ENCODE peak calls at places on chromosomes 5 and 9, in four cellular contexts. M, C, G and K are unnamed samples.

GRCh38 chr9:72557549-72557948 is 36.1 kb downstream of the TMC1 start:
- DNase-seq in M (peak), C (no peak), G (no peak), K (no peak)

GRCh38 chr9:128785427-128785826 is 1.6 kb upstream of the TBC1D13 start:
- DNase-seq in M (no peak), C (no peak), G (no peak), K (no peak)

GRCh38 chr5:180785151-180785781 is 17.3 kb downstream of the MGAT1 start:
- DNase-seq in M (no peak), C (peak), G (no peak), K (no peak)

GRCh38 chr5:93273176-93273575 is 307.8 kb downstream of the NR2F1-AS1 start:
- DNase-seq in M (no peak), C (no peak), G (no peak), K (no peak)

GRCh38 chr9:127067603-127068220 is 54.7 kb downstream of the ANGPTL2 start:
- DNase-seq in M (no peak), C (no peak), G (no peak), K (no peak)

GRCh38 chr5:35089688-35090314 is 42.1 kb upstream of the AGXT2 start:
- DNase-seq in M (peak), C (no peak), G (peak), K (no peak)

GRCh38 chr9:134231330-134231745 is 67.0 kb upstream of the RNU6ATAC start:
- DNase-seq in M (no peak), C (no peak), G (no peak), K (no peak)

GRCh38 chr5:56585973-56586740 is 229.2 kb upstream of the MAP3K1 start:
- DNase-seq in M (no peak), C (no peak), G (no peak), K (no peak)

GRCh38 chr5:91296691-91297143 is 86.4 kb downstream of the ARRDC3 start:
- DNase-seq in M (no peak), C (peak), G (peak), K (no peak)

GRCh38 chr9:127224178-127224882 is 40.2 kb upstream of the GARNL3 start:
- DNase-seq in M (peak), C (peak), G (peak), K (peak)

GRCh38 chr9:114923918-114924317 is 6.5 kb downstream of the TNFSF8 start:
- DNase-seq in M (no peak), C (no peak), G (no peak), K (no peak)

GRCh38 chr5:55205001-55205400 is 22.1 kb downstream of the MCIDAS start:
- DNase-seq in M (no peak), C (no peak), G (no peak), K (no peak)

GRCh38 chr5:178272591-178272990 is 40.0 kb upstream of the PHYKPL start:
- DNase-seq in M (no peak), C (no peak), G (no peak), K (no peak)

GRCh38 chr9:112757300-112757883 is 6.8 kb downstream of the SNX30 start:
- DNase-seq in M (no peak), C (no peak), G (no peak), K (no peak)

GRCh38 chr9:136078498-136079011 is 16.5 kb downstream of the NACC2 start:
- DNase-seq in M (no peak), C (no peak), G (no peak), K (no peak)

GRCh38 chr9:31166516-31166915 is 1217.9 kb upstream of the ACO1 start:
- DNase-seq in M (no peak), C (no peak), G (no peak), K (no peak)

GRCh38 chr9:5364294-5364990 is 24.8 kb upstream of the RLN1 start:
- DNase-seq in M (no peak), C (no peak), G (no peak), K (no peak)

GRCh38 chr9:116859763-116860162 is 172.7 kb downstream of the TRIM32 start:
- DNase-seq in M (no peak), C (no peak), G (no peak), K (no peak)

GRCh38 chr5:170219615-170220014 is 13.2 kb upstream of the C5orf58 start:
- DNase-seq in M (no peak), C (no peak), G (no peak), K (no peak)

GRCh38 chr5:95963650-95964410 is 2.2 kb upstream of the ELL2 start:
- DNase-seq in M (no peak), C (no peak), G (no peak), K (no peak)

GRCh38 chr5:19920761-19921160 is 67.2 kb downstream of the CDH18 start:
- DNase-seq in M (no peak), C (no peak), G (no peak), K (no peak)

GRCh38 chr9:127828262-127829031 is 25.8 kb downstream of the FPGS start:
- DNase-seq in M (peak), C (peak), G (peak), K (peak)

GRCh38 chr9:128503870-128504269 is 649 bp upstream of the GLE1 start:
- DNase-seq in M (no peak), C (peak), G (no peak), K (no peak)

GRCh38 chr9:8961186-8961666 is 1161.6 kb upstream of the DMAC1 start:
- DNase-seq in M (no peak), C (no peak), G (no peak), K (no peak)